ENCODE peak calls at places on chromosome 12, in eight cellular contexts. V, S, M, E, N, B, O and Q are unnamed samples.

GRCh38 chr12:91181053-91181452 is 1.6 kb downstream of the DCN start:
- DNase-seq in V (no peak), N (no peak), E (no peak), O (no peak), S (peak; percentile 70), M (no peak), B (no peak), Q (no peak)

GRCh38 chr12:38124247-38125012 is 192.1 kb upstream of the ALG10B start:
- DNase-seq in E (no peak), B (no peak), V (no peak), S (no peak), N (no peak), O (no peak), M (no peak), Q (no peak)

GRCh38 chr12:124545508-124546418 is 21.6 kb downstream of the NCOR2 start:
- DNase-seq in M (no peak), E (no peak), B (no peak), S (no peak), N (no peak), V (peak; percentile 69), O (no peak), Q (no peak)

GRCh38 chr12:51814311-51815088 is 34.0 kb downstream of the FIGNL2 start:
- DNase-seq in B (peak; percentile 68), O (no peak), N (peak; percentile 83), M (peak; percentile 79), S (peak; percentile 79), V (peak; percentile 75), E (peak; percentile 78), Q (no peak)

GRCh38 chr12:88889326-88890110 is 309.2 kb upstream of the KITLG start:
- DNase-seq in O (no peak), E (no peak), S (peak; percentile 69), B (no peak), V (no peak), M (no peak), N (no peak), Q (no peak)

GRCh38 chr12:19971396-19971802 is 396.9 kb upstream of the PDE3A start:
- DNase-seq in N (peak; percentile 14), S (peak; percentile 41), E (no peak), M (no peak), B (no peak), O (no peak), V (no peak), Q (no peak)

GRCh38 chr12:48061943-48062719 is 43.7 kb downstream of the SENP1 start:
- DNase-seq in M (no peak), E (no peak), S (no peak), N (peak; percentile 44), B (no peak), O (no peak), V (no peak), Q (no peak)

GRCh38 chr12:85575115-85576096 is 260.8 kb downstream of the RASSF9 start:
- DNase-seq in O (no peak), M (peak; percentile 33), S (peak; percentile 80), N (peak; percentile 64), E (peak; percentile 39), V (peak; percentile 47), B (peak; percentile 39), Q (no peak)

GRCh38 chr12:2376855-2377657 is 324.3 kb downstream of the CACNA1C start:
- DNase-seq in B (no peak), N (no peak), E (no peak), S (no peak), V (no peak), O (no peak), M (no peak), Q (no peak)

GRCh38 chr12:55727643-55728184 is 1.1 kb downstream of the CD63 start:
- DNase-seq in S (peak; percentile 74), B (peak; percentile 81), M (peak; percentile 66), V (peak; percentile 73), E (no peak), N (no peak), O (no peak), Q (no peak)

GRCh38 chr12:20807192-20808080 is 3.1 kb upstream of the SLCO1B3 start:
- DNase-seq in S (no peak), O (no peak), V (no peak), B (no peak), M (no peak), E (no peak), N (no peak), Q (no peak)

GRCh38 chr12:51085757-51086156 is 2.4 kb upstream of the CSRNP2 start:
- DNase-seq in O (no peak), M (no peak), B (no peak), N (no peak), V (no peak), E (no peak), S (no peak), Q (no peak)

GRCh38 chr12:124544311-124544970 is 23.0 kb downstream of the NCOR2 start:
- DNase-seq in B (no peak), V (no peak), S (no peak), E (no peak), O (no peak), M (no peak), N (no peak), Q (no peak)

GRCh38 chr12:51270067-51270846 is at the start of gene SMAGP:
- DNase-seq in M (peak; percentile 61), V (peak; percentile 65), N (peak; percentile 80), B (peak; percentile 28), S (peak; percentile 43), O (no peak), E (peak; percentile 44), Q (no peak)

GRCh38 chr12:22635812-22636211 is 10.8 kb downstream of the ETNK1 start:
- DNase-seq in S (peak; percentile 43), B (no peak), E (no peak), O (no peak), M (no peak), N (no peak), V (no peak), Q (no peak)

GRCh38 chr12:116551952-116552749 is 7.0 kb upstream of the MAP1LC3B2 start:
- DNase-seq in V (no peak), N (no peak), O (no peak), E (no peak), S (peak; percentile 75), B (no peak), M (peak; percentile 53), Q (no peak)

GRCh38 chr12:69508581-69508980 is 38.4 kb downstream of the FRS2 start:
- DNase-seq in V (no peak), M (no peak), S (no peak), N (no peak), O (no peak), E (no peak), B (no peak), Q (no peak)

GRCh38 chr12:26017484-26018211 is 59.2 kb downstream of the RASSF8 start:
- DNase-seq in M (no peak), V (peak; percentile 57), S (peak; percentile 48), N (peak; percentile 58), B (no peak), E (peak; percentile 50), O (no peak), Q (no peak)

GRCh38 chr12:111529424-111530368 is 69.4 kb downstream of the ATXN2 start:
- DNase-seq in E (peak; percentile 54), O (no peak), N (peak; percentile 52), S (peak; percentile 75), V (peak; percentile 46), B (no peak), M (peak; percentile 33), Q (no peak)

GRCh38 chr12:8860165-8860961 is 37.9 kb downstream of the A2ML1 start:
- DNase-seq in B (peak; percentile 33), V (peak; percentile 39), N (peak; percentile 47), O (peak; percentile 5), S (peak; percentile 67), M (peak; percentile 7), E (peak; percentile 10), Q (no peak)
- TF ChIP-seq CTCF in B (peak; percentile 61), V (peak; percentile 60), N (peak; percentile 68), O (peak; percentile 60), S (peak; percentile 72), M (peak; percentile 65), E (peak; percentile 81), Q (no peak)

GRCh38 chr12:3834774-3835173 is 38.4 kb downstream of the PARP11 start:
- DNase-seq in B (no peak), E (no peak), S (no peak), V (peak; percentile 58), M (no peak), N (no peak), O (no peak), Q (no peak)

GRCh38 chr12:3835914-3836313 is 37.3 kb downstream of the PARP11 start:
- DNase-seq in N (no peak), S (no peak), E (no peak), V (no peak), M (no peak), O (no peak), B (no peak), Q (no peak)

GRCh38 chr12:3836641-3837040 is 36.6 kb downstream of the PARP11 start:
- DNase-seq in O (no peak), N (no peak), E (no peak), B (no peak), V (no peak), S (no peak), M (no peak), Q (no peak)

GRCh38 chr12:3838065-3838464 is 35.1 kb downstream of the PARP11 start:
- DNase-seq in O (no peak), B (no peak), S (no peak), E (no peak), V (no peak), N (no peak), M (no peak), Q (no peak)

GRCh38 chr12:3837049-3837448 is 36.1 kb downstream of the PARP11 start:
- DNase-seq in B (no peak), E (no peak), N (peak; percentile 5), M (no peak), V (no peak), O (no peak), S (no peak), Q (no peak)
- TF ChIP-seq CTCF in B (no peak), E (no peak), N (no peak), M (no peak), V (no peak), O (no peak), S (no peak), Q (no peak)

GRCh38 chr12:126361804-126362203 is 1296.6 kb downstream of the AACS start:
- DNase-seq in V (no peak), S (no peak), E (no peak), N (no peak), M (no peak), B (no peak), O (no peak), Q (no peak)
- TF ChIP-seq CTCF in V (no peak), S (no peak), E (no peak), N (no peak), M (no peak), B (no peak), O (no peak), Q (no peak)

GRCh38 chr12:30806989-30807694 is 52.4 kb upstream of the CAPRIN2 start:
- DNase-seq in N (peak; percentile 76), O (no peak), E (no peak), S (peak; percentile 89), V (peak; percentile 28), M (peak; percentile 61), B (no peak), Q (no peak)

GRCh38 chr12:30811966-30812365 is 57.2 kb upstream of the CAPRIN2 start:
- DNase-seq in E (no peak), N (no peak), B (no peak), S (no peak), V (no peak), M (no peak), O (no peak), Q (no peak)

GRCh38 chr12:30805959-30806358 is 51.2 kb upstream of the CAPRIN2 start:
- DNase-seq in V (no peak), S (no peak), O (no peak), B (no peak), N (no peak), E (no peak), M (no peak), Q (no peak)

GRCh38 chr12:30810918-30811317 is 56.2 kb upstream of the CAPRIN2 start:
- DNase-seq in E (no peak), M (no peak), B (no peak), O (no peak), V (no peak), N (no peak), S (no peak), Q (no peak)

GRCh38 chr12:30807695-30808034 is 52.9 kb upstream of the CAPRIN2 start:
- DNase-seq in M (no peak), V (no peak), N (no peak), B (no peak), S (no peak), O (no peak), E (no peak), Q (no peak)
- TF ChIP-seq CTCF in M (no peak), V (no peak), N (no peak), B (no peak), S (no peak), O (no peak), E (peak; percentile 41), Q (no peak)